ENCODE peak calls at places on chromosome 12, in six cellular contexts. E, A, V, M, B and S are unnamed samples.

GRCh38 chr12:70418101-70418500 is 52.0 kb downstream of the KCNMB4 start:
- DNase-seq in V (no peak), B (no peak), A (no peak), M (no peak), E (no peak), S (no peak)

GRCh38 chr12:46027172-46027571 is 36.8 kb upstream of the SCAF11 start:
- DNase-seq in A (no peak), V (no peak), E (no peak), B (no peak), M (no peak), S (no peak)

GRCh38 chr12:118183155-118183554 is 47.2 kb downstream of the PEBP1 start:
- DNase-seq in E (no peak), A (no peak), B (no peak), M (no peak), V (no peak), S (no peak)

GRCh38 chr12:47837190-47838171 is 17.8 kb upstream of the HDAC7 start:
- DNase-seq in B (peak; percentile 44), A (peak; percentile 82), E (peak; percentile 81), M (peak; percentile 91), V (peak; percentile 54), S (peak; percentile 59)

GRCh38 chr12:80593766-80594165 is 113.7 kb upstream of the MYF6 start:
- DNase-seq in A (no peak), M (peak; percentile 8), V (no peak), E (no peak), B (no peak), S (no peak)

GRCh38 chr12:99131761-99132199 is 486.7 kb downstream of the APAF1 start:
- DNase-seq in V (no peak), B (no peak), E (no peak), M (peak; percentile 88), A (no peak), S (no peak)

GRCh38 chr12:101707131-101707782 is 9.8 kb downstream of the CHPT1 start:
- DNase-seq in E (no peak), A (no peak), B (no peak), M (no peak), V (no peak), S (no peak)

GRCh38 chr12:100229876-100230275 is 29.3 kb downstream of the ACTR6 start:
- DNase-seq in M (no peak), V (no peak), B (peak; percentile 62), E (no peak), A (no peak), S (no peak)

GRCh38 chr12:82527165-82527780 is 159.4 kb upstream of the TMTC2 start:
- DNase-seq in M (peak; percentile 61), E (peak; percentile 26), V (peak; percentile 46), A (peak; percentile 75), B (peak; percentile 26), S (peak; percentile 30)

GRCh38 chr12:109982211-109982610 is 14.0 kb downstream of the GIT2 start:
- DNase-seq in B (no peak), E (no peak), V (no peak), A (no peak), M (no peak), S (no peak)
- TF ChIP-seq REST in B (no peak), E (no peak), V (no peak), A (no peak), M (no peak), S (no peak)

GRCh38 chr12:6229224-6229748 is 29.1 kb downstream of the CD9 start:
- DNase-seq in E (no peak), B (no peak), V (no peak), M (no peak), A (no peak), S (no peak)
- TF ChIP-seq REST in E (no peak), B (no peak), V (no peak), M (no peak), A (no peak), S (no peak)

GRCh38 chr12:26680724-26681455 is 152.1 kb downstream of the ITPR2 start:
- DNase-seq in B (no peak), E (no peak), A (no peak), V (peak; percentile 83), M (no peak), S (no peak)
- TF ChIP-seq REST in B (no peak), E (no peak), A (no peak), V (no peak), M (no peak), S (no peak)

GRCh38 chr12:3335078-3335487 is 155.9 kb upstream of the PRMT8 start:
- DNase-seq in V (peak; percentile 93), A (no peak), E (no peak), B (no peak), M (no peak), S (no peak)

GRCh38 chr12:3337944-3338343 is 153.1 kb upstream of the PRMT8 start:
- DNase-seq in B (no peak), M (no peak), A (no peak), E (no peak), V (no peak), S (no peak)

GRCh38 chr12:3333991-3334391 is 157.0 kb upstream of the PRMT8 start:
- DNase-seq in M (no peak), E (no peak), A (no peak), B (no peak), V (no peak), S (no peak)

GRCh38 chr12:3339221-3339620 is 151.8 kb upstream of the PRMT8 start:
- DNase-seq in A (no peak), V (no peak), E (no peak), M (no peak), B (no peak), S (no peak)

GRCh38 chr12:3336606-3337311 is 154.2 kb upstream of the PRMT8 start:
- DNase-seq in E (peak; percentile 50), B (no peak), V (peak; percentile 75), M (no peak), A (no peak), S (no peak)
- TF ChIP-seq REST in E (no peak), B (no peak), V (no peak), M (no peak), A (no peak), S (no peak)

DNA sequence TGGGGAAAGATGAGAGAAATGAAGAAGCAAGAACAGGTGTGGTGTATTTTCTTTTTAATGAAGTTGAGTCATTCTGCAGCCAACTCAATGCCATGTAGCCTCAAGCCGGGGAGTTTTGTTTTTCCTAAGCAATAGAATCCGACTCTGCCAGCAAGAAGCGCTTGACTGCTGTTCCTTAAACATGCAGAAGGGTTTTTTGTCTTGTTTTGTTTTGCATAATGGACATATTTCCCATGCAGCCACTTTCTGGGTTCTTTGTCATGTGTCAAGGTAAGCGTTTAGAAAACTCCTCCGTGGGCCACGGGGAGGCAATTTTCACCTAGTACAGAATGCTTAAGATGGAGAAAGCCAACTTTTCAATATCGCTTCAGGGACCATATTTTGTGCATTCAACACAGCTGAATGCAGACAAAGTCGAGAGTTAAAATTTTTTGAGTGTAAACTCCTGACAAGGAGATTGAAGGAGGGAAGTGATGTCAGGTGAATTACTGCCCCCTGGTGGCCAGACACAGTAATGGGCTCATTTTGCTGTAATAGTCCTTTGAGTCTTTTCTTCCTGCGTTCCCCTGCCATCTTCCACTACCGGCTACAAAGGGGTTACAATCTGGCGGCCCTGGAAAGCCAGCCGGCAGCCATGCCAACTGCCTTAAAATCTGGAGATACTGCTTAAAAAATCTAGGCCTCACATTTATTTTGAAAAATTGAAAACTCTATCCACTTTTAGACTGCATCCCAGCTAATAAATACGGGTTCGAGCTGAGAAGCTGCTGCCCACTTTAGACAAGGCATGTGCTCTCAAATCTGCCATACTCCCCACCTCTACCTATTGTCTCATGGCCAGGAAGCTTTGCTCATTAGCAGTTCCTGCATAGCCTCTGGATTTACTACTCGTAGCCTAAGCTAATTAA is 3.2 kb upstream of the FICD start:
- DNase-seq in E (peak; percentile 63), M (peak; percentile 93), V (peak; percentile 56), B (peak; percentile 76), A (peak; percentile 79), S (peak; percentile 61)
- TF ChIP-seq REST in E (no peak), M (no peak), V (no peak), B (no peak), A (no peak), S (no peak)

DNA sequence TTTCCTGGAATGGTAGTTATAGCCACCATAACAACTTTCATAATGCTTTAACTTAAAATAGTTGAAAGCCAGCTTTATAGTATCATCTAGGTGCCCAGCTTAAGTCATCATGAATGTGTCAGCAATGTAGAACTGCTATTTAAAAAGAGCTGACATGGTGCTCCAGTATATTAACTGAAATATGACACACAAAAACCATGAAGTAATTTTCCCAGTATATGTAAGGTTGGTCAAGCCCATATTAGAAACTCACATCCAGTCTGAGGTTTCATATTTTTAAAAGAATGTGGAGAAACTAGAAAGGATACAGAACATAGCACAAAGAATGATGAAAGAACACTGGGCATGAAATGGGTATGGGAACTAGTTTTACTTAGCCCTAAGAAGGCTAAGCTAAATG is 121.3 kb upstream of the KRAS start:
- DNase-seq in A (no peak), B (no peak), V (no peak), E (no peak), M (no peak), S (no peak)
- TF ChIP-seq REST in A (no peak), B (no peak), V (no peak), E (no peak), M (no peak), S (no peak)

GRCh38 chr12:94690199-94690695 is 39.9 kb upstream of the TMCC3 start:
- DNase-seq in E (no peak), A (no peak), B (no peak), V (peak; percentile 12), M (no peak), S (no peak)
- TF ChIP-seq REST in E (no peak), A (no peak), B (no peak), V (no peak), M (no peak), S (no peak)

GRCh38 chr12:111638576-111638975 is 39.5 kb upstream of the ATXN2 start:
- DNase-seq in E (no peak), A (no peak), V (no peak), B (no peak), M (no peak), S (no peak)

GRCh38 chr12:111642681-111643427 is 42.9 kb downstream of the BRAP start:
- DNase-seq in A (no peak), E (no peak), M (no peak), B (no peak), V (no peak), S (no peak)

GRCh38 chr12:111645433-111645832 is 40.3 kb downstream of the BRAP start:
- DNase-seq in E (no peak), M (no peak), B (no peak), A (peak; percentile 12), V (no peak), S (no peak)

GRCh38 chr12:111640498-111640897 is 41.4 kb upstream of the ATXN2 start:
- DNase-seq in B (no peak), A (no peak), V (no peak), M (no peak), E (no peak), S (no peak)

DNA sequence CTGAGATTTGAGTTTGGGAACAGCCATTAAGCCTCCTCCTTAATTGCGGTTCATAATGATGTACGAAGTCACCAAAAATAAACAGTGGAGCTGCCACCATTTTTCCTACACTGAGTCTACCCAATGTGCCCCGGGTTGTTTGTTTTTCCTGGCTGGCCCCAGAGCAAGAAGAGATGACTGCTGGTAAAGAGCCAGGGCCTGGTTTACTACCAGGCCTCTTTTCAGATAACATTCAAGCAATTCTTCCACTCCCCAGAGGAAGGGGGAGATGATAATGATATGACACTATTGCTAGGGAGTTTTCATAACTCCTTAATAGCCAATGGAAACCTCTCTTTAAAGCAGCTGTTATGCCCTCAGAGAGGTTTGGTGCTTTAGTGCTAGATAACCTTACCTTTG is 42.3 kb downstream of the BRAP start:
- DNase-seq in V (no peak), E (no peak), M (no peak), B (no peak), A (no peak), S (no peak)
- TF ChIP-seq REST in V (no peak), E (no peak), M (no peak), B (no peak), A (no peak), S (no peak)